ENCODE peak calls at places on chromosomes 5 and 9, in eight cellular contexts. One of them, this sample, is unnamed.
A peak's percentile ranks its signal among the peaks of the same experiment; 100 is the strongest.

GRCh38 chr5:169354263-169354662 is 53.3 kb upstream of the SLIT3 start:
- DNase-seq in Peyer's patch: no peak
- DNase-seq in mucosa of descending colon: no peak
- DNase-seq in fibroblast of lung: peak; percentile 61
- DNase-seq in upper lobe of left lung: no peak
- DNase-seq in adrenal gland: no peak
- DNase-seq in CD8-positive, alpha-beta T cell: no peak
- DNase-seq in ascending aorta: no peak
- DNase-seq in this sample: no peak

GRCh38 chr5:152649609-152650008 is 244.5 kb upstream of the NMUR2 start:
- DNase-seq in Peyer's patch: no peak
- DNase-seq in mucosa of descending colon: no peak
- DNase-seq in fibroblast of lung: peak; percentile 12
- DNase-seq in upper lobe of left lung: no peak
- DNase-seq in adrenal gland: no peak
- DNase-seq in CD8-positive, alpha-beta T cell: no peak
- DNase-seq in ascending aorta: no peak
- DNase-seq in this sample: no peak

GRCh38 chr5:142749321-142749720 is 20.9 kb upstream of the ARHGAP26 start:
- DNase-seq in Peyer's patch: no peak
- DNase-seq in mucosa of descending colon: no peak
- DNase-seq in fibroblast of lung: peak; percentile 81
- DNase-seq in upper lobe of left lung: no peak
- DNase-seq in adrenal gland: no peak
- DNase-seq in CD8-positive, alpha-beta T cell: no peak
- DNase-seq in ascending aorta: no peak
- DNase-seq in this sample: no peak

GRCh38 chr9:15622596-15622995 is 69.8 kb downstream of the CCDC171 start:
- DNase-seq in Peyer's patch: no peak
- DNase-seq in mucosa of descending colon: no peak
- DNase-seq in fibroblast of lung: peak; percentile 25
- DNase-seq in upper lobe of left lung: no peak
- DNase-seq in adrenal gland: no peak
- DNase-seq in CD8-positive, alpha-beta T cell: no peak
- DNase-seq in ascending aorta: no peak
- DNase-seq in this sample: no peak

GRCh38 chr5:103434057-103434456 is 128.5 kb downstream of the NUDT12 start:
- DNase-seq in Peyer's patch: no peak
- DNase-seq in mucosa of descending colon: no peak
- DNase-seq in fibroblast of lung: no peak
- DNase-seq in upper lobe of left lung: peak; percentile 53
- DNase-seq in adrenal gland: no peak
- DNase-seq in CD8-positive, alpha-beta T cell: no peak
- DNase-seq in ascending aorta: no peak
- DNase-seq in this sample: no peak

GRCh38 chr5:10474521-10475075 is 32.9 kb downstream of the ROPN1L start:
- DNase-seq in Peyer's patch: no peak
- DNase-seq in mucosa of descending colon: no peak
- DNase-seq in fibroblast of lung: peak; percentile 82
- DNase-seq in upper lobe of left lung: no peak
- DNase-seq in adrenal gland: no peak
- DNase-seq in CD8-positive, alpha-beta T cell: no peak
- DNase-seq in ascending aorta: no peak
- DNase-seq in this sample: no peak

GRCh38 chr5:56119050-56119449 is 114.1 kb downstream of the ANKRD55 start:
- DNase-seq in Peyer's patch: no peak
- DNase-seq in mucosa of descending colon: no peak
- DNase-seq in fibroblast of lung: no peak
- DNase-seq in upper lobe of left lung: no peak
- DNase-seq in adrenal gland: no peak
- DNase-seq in CD8-positive, alpha-beta T cell: no peak
- DNase-seq in ascending aorta: no peak
- DNase-seq in this sample: no peak

GRCh38 chr5:171444582-171444981 is 25.1 kb downstream of the FGF18 start:
- DNase-seq in Peyer's patch: no peak
- DNase-seq in mucosa of descending colon: no peak
- DNase-seq in fibroblast of lung: peak; percentile 86
- DNase-seq in upper lobe of left lung: no peak
- DNase-seq in adrenal gland: no peak
- DNase-seq in CD8-positive, alpha-beta T cell: no peak
- DNase-seq in ascending aorta: no peak
- DNase-seq in this sample: no peak

GRCh38 chr5:110075656-110076055 is 385.9 kb downstream of the MAN2A1 start:
- DNase-seq in Peyer's patch: no peak
- DNase-seq in mucosa of descending colon: no peak
- DNase-seq in fibroblast of lung: no peak
- DNase-seq in upper lobe of left lung: no peak
- DNase-seq in adrenal gland: no peak
- DNase-seq in CD8-positive, alpha-beta T cell: no peak
- DNase-seq in ascending aorta: no peak
- DNase-seq in this sample: no peak

GRCh38 chr9:14705079-14705478 is 11.8 kb upstream of the ZDHHC21 start:
- DNase-seq in Peyer's patch: no peak
- DNase-seq in mucosa of descending colon: no peak
- DNase-seq in fibroblast of lung: no peak
- DNase-seq in upper lobe of left lung: no peak
- DNase-seq in adrenal gland: no peak
- DNase-seq in CD8-positive, alpha-beta T cell: no peak
- DNase-seq in ascending aorta: no peak
- DNase-seq in this sample: no peak

GRCh38 chr5:6712136-6712581 is 1.1 kb upstream of the TENT4A start:
- DNase-seq in Peyer's patch: peak; percentile 53
- DNase-seq in mucosa of descending colon: peak; percentile 78
- DNase-seq in fibroblast of lung: peak; percentile 87
- DNase-seq in upper lobe of left lung: peak; percentile 92
- DNase-seq in adrenal gland: peak; percentile 67
- DNase-seq in CD8-positive, alpha-beta T cell: peak; percentile 50
- DNase-seq in ascending aorta: no peak
- DNase-seq in this sample: peak; percentile 79

GRCh38 chr5:45694255-45694834 is 1.8 kb downstream of the HCN1 start:
- DNase-seq in Peyer's patch: no peak
- DNase-seq in mucosa of descending colon: no peak
- DNase-seq in fibroblast of lung: no peak
- DNase-seq in upper lobe of left lung: no peak
- DNase-seq in adrenal gland: no peak
- DNase-seq in CD8-positive, alpha-beta T cell: no peak
- DNase-seq in ascending aorta: no peak
- DNase-seq in this sample: no peak

GRCh38 chr5:77630246-77631165 is 8.0 kb downstream of the OTP start:
- DNase-seq in Peyer's patch: peak; percentile 25
- DNase-seq in mucosa of descending colon: peak; percentile 72
- DNase-seq in fibroblast of lung: peak; percentile 15
- DNase-seq in upper lobe of left lung: peak; percentile 89
- DNase-seq in adrenal gland: peak; percentile 51
- DNase-seq in CD8-positive, alpha-beta T cell: peak; percentile 35
- DNase-seq in ascending aorta: no peak
- DNase-seq in this sample: peak; percentile 73

GRCh38 chr9:36325081-36325828 is 67.0 kb upstream of the GNE start:
- DNase-seq in Peyer's patch: no peak
- DNase-seq in mucosa of descending colon: peak; percentile 65
- DNase-seq in fibroblast of lung: no peak
- DNase-seq in upper lobe of left lung: no peak
- DNase-seq in adrenal gland: peak; percentile 61
- DNase-seq in CD8-positive, alpha-beta T cell: no peak
- DNase-seq in ascending aorta: no peak
- DNase-seq in this sample: no peak

GRCh38 chr5:10381805-10382204 is 28.3 kb downstream of the MARCHF6 start:
- DNase-seq in Peyer's patch: no peak
- DNase-seq in mucosa of descending colon: no peak
- DNase-seq in fibroblast of lung: no peak
- DNase-seq in upper lobe of left lung: no peak
- DNase-seq in adrenal gland: no peak
- DNase-seq in CD8-positive, alpha-beta T cell: no peak
- DNase-seq in ascending aorta: no peak
- DNase-seq in this sample: no peak

GRCh38 chr9:126587187-126588185 is 26.2 kb upstream of the LMX1B start:
- DNase-seq in Peyer's patch: no peak
- DNase-seq in mucosa of descending colon: no peak
- DNase-seq in fibroblast of lung: peak; percentile 45
- DNase-seq in upper lobe of left lung: peak; percentile 40
- DNase-seq in adrenal gland: no peak
- DNase-seq in CD8-positive, alpha-beta T cell: no peak
- DNase-seq in ascending aorta: no peak
- DNase-seq in this sample: no peak

GRCh38 chr5:140372971-140373487 is 13.0 kb downstream of the SLC4A9 start:
- DNase-seq in Peyer's patch: peak; percentile 29
- DNase-seq in mucosa of descending colon: peak; percentile 71
- DNase-seq in fibroblast of lung: peak; percentile 73
- DNase-seq in upper lobe of left lung: no peak
- DNase-seq in adrenal gland: peak; percentile 77
- DNase-seq in CD8-positive, alpha-beta T cell: peak; percentile 38
- DNase-seq in ascending aorta: no peak
- DNase-seq in this sample: peak; percentile 76

GRCh38 chr5:22242532-22242931 is 610.6 kb downstream of the CDH12 start:
- DNase-seq in Peyer's patch: no peak
- DNase-seq in mucosa of descending colon: no peak
- DNase-seq in fibroblast of lung: no peak
- DNase-seq in upper lobe of left lung: no peak
- DNase-seq in adrenal gland: no peak
- DNase-seq in CD8-positive, alpha-beta T cell: no peak
- DNase-seq in ascending aorta: no peak
- DNase-seq in this sample: no peak

GRCh38 chr9:130938184-130938651 is 829 bp downstream of the FIBCD1 start:
- DNase-seq in Peyer's patch: no peak
- DNase-seq in mucosa of descending colon: no peak
- DNase-seq in fibroblast of lung: no peak
- DNase-seq in upper lobe of left lung: peak; percentile 82
- DNase-seq in adrenal gland: no peak
- DNase-seq in CD8-positive, alpha-beta T cell: no peak
- DNase-seq in ascending aorta: no peak
- DNase-seq in this sample: no peak

GRCh38 chr9:130940693-130941576 is 1.9 kb upstream of the FIBCD1 start:
- DNase-seq in Peyer's patch: peak; percentile 71
- DNase-seq in mucosa of descending colon: peak; percentile 90
- DNase-seq in fibroblast of lung: peak; percentile 23
- DNase-seq in upper lobe of left lung: peak; percentile 88
- DNase-seq in adrenal gland: peak; percentile 76
- DNase-seq in CD8-positive, alpha-beta T cell: peak; percentile 61
- DNase-seq in ascending aorta: no peak
- DNase-seq in this sample: peak; percentile 90

GRCh38 chr9:130940023-130940549 is 1.0 kb upstream of the FIBCD1 start:
- DNase-seq in Peyer's patch: no peak
- DNase-seq in mucosa of descending colon: no peak
- DNase-seq in fibroblast of lung: no peak
- DNase-seq in upper lobe of left lung: no peak
- DNase-seq in adrenal gland: no peak
- DNase-seq in CD8-positive, alpha-beta T cell: no peak
- DNase-seq in ascending aorta: no peak
- DNase-seq in this sample: no peak

GRCh38 chr9:130938652-130939404 is at the start of gene FIBCD1:
- DNase-seq in Peyer's patch: no peak
- DNase-seq in mucosa of descending colon: peak; percentile 68
- DNase-seq in fibroblast of lung: peak; percentile 47
- DNase-seq in upper lobe of left lung: peak; percentile 89
- DNase-seq in adrenal gland: no peak
- DNase-seq in CD8-positive, alpha-beta T cell: no peak
- DNase-seq in ascending aorta: no peak
- DNase-seq in this sample: no peak

DNA sequence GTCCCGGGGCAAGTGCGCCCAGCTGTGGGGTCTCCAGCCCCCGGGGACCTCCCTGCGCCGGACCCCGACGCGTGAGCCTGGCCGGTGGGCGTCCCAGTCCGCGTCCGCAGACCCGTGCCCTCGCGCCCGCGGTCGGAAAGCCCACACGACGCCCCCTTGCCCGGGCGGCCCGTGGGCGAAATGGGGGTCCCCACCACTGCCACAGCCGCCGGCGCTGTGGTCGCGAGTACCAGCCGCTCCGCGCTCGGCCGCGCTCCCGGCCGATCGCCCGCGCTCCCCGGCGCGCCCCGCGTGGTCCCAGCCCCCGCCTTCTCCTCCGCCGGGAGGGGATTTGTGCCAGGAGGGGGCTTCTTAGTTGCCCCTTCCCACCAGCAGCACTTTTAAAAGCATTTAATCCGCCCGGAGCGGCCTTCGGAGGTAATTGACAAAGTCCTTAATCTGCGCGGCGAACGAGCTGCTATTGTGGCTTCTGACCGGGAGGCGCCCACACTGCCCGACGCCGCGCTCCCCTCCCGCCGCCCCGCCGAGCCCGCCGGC is 426 bp upstream of the FIBCD1 start:
- DNase-seq in Peyer's patch: no peak
- DNase-seq in mucosa of descending colon: no peak
- DNase-seq in fibroblast of lung: no peak
- DNase-seq in upper lobe of left lung: no peak
- DNase-seq in adrenal gland: no peak
- DNase-seq in CD8-positive, alpha-beta T cell: no peak
- DNase-seq in ascending aorta: no peak
- DNase-seq in this sample: no peak
- TF ChIP-seq CTCF in Peyer's patch: no peak
- TF ChIP-seq CTCF in mucosa of descending colon: no peak
- TF ChIP-seq CTCF in fibroblast of lung: no peak
- TF ChIP-seq CTCF in upper lobe of left lung: no peak
- TF ChIP-seq CTCF in adrenal gland: no peak
- TF ChIP-seq CTCF in CD8-positive, alpha-beta T cell: no peak
- TF ChIP-seq CTCF in ascending aorta: no peak
- TF ChIP-seq CTCF in this sample: no peak

GRCh38 chr5:178711572-178711971 is 18.9 kb downstream of the ZNF354A start:
- DNase-seq in Peyer's patch: no peak
- DNase-seq in mucosa of descending colon: no peak
- DNase-seq in fibroblast of lung: no peak
- DNase-seq in upper lobe of left lung: no peak
- DNase-seq in adrenal gland: no peak
- DNase-seq in CD8-positive, alpha-beta T cell: no peak
- DNase-seq in ascending aorta: no peak
- DNase-seq in this sample: no peak
- H3K9me3 ChIP-seq in Peyer's patch: peaks cover 29% of the 10 kb centered on the region
- H3K9me3 ChIP-seq in mucosa of descending colon: peaks cover 99% of the 10 kb centered on the region
- H3K9me3 ChIP-seq in fibroblast of lung: no peaks in the 10 kb centered on the region
- H3K9me3 ChIP-seq in upper lobe of left lung: peaks cover 86% of the 10 kb centered on the region
- H3K9me3 ChIP-seq in adrenal gland: peaks cover 37% of the 10 kb centered on the region
- H3K9me3 ChIP-seq in CD8-positive, alpha-beta T cell: peaks cover 55% of the 10 kb centered on the region
- H3K9me3 ChIP-seq in ascending aorta: peaks cover 100% of the 10 kb centered on the region
- H3K9me3 ChIP-seq in this sample: peaks cover 98% of the 10 kb centered on the region

DNA sequence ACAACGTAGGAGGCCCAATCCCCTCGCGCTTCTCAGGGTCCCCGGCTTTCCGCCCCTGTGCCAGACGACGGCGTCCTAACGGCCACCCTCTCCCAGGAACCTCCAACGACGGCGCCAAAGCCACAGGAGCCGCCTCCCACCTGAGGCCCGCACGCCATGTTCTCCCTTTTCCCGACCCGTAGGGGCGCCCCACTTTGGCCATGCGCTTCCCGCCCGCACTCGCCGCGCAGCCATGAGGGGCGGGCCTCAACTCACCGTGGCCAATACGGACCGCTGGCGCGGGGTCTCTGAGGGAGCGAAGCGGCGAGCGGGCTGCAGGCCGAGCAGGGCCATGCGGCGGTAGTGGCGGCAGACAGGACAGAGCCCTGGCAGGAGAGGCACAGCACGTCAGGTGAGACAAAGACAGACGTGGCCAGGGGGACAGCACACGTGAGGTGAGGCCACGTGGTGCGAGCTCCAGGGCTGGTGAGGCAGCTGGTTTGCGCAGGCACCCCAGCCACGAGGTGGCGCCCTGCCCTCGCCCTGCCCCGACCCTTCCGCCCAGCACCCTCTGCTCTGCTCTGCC is 1005.5 kb upstream of the PTPRD start:
- DNase-seq in Peyer's patch: no peak
- DNase-seq in mucosa of descending colon: peak; percentile 46
- DNase-seq in fibroblast of lung: no peak
- DNase-seq in upper lobe of left lung: peak; percentile 73
- DNase-seq in adrenal gland: no peak
- DNase-seq in CD8-positive, alpha-beta T cell: no peak
- DNase-seq in ascending aorta: no peak
- DNase-seq in this sample: no peak
- TF ChIP-seq CTCF in Peyer's patch: no peak
- TF ChIP-seq CTCF in mucosa of descending colon: no peak
- TF ChIP-seq CTCF in fibroblast of lung: no peak
- TF ChIP-seq CTCF in upper lobe of left lung: no peak
- TF ChIP-seq CTCF in adrenal gland: no peak
- TF ChIP-seq CTCF in CD8-positive, alpha-beta T cell: no peak
- TF ChIP-seq CTCF in ascending aorta: no peak
- TF ChIP-seq CTCF in this sample: no peak

GRCh38 chr5:178380086-178380485 is 147.5 kb upstream of the PHYKPL start:
- DNase-seq in Peyer's patch: no peak
- DNase-seq in mucosa of descending colon: no peak
- DNase-seq in fibroblast of lung: no peak
- DNase-seq in upper lobe of left lung: no peak
- DNase-seq in adrenal gland: no peak
- DNase-seq in CD8-positive, alpha-beta T cell: no peak
- DNase-seq in ascending aorta: no peak
- DNase-seq in this sample: no peak
- H3K9me3 ChIP-seq in Peyer's patch: no peaks in the 10 kb centered on the region
- H3K9me3 ChIP-seq in mucosa of descending colon: no peaks in the 10 kb centered on the region
- H3K9me3 ChIP-seq in fibroblast of lung: no peaks in the 10 kb centered on the region
- H3K9me3 ChIP-seq in upper lobe of left lung: no peaks in the 10 kb centered on the region
- H3K9me3 ChIP-seq in adrenal gland: no peaks in the 10 kb centered on the region
- H3K9me3 ChIP-seq in CD8-positive, alpha-beta T cell: no peaks in the 10 kb centered on the region
- H3K9me3 ChIP-seq in ascending aorta: no peaks in the 10 kb centered on the region
- H3K9me3 ChIP-seq in this sample: no peaks in the 10 kb centered on the region

This sample was measured in upper lobe of right lung.